ENCODE peak calls at places on chromosomes 7 and 10, in five cellular contexts. One of them, this sample, is unnamed.

GRCh38 chr7:158094671-158095256 is 492.9 kb downstream of the PTPRN2 start:
- DNase-seq in NCI-H146: no peak
- DNase-seq in head of caudate nucleus: no peak
- DNase-seq in activated T-helper 1 cell treated with anti-CD3 and anti-CD28 coated beads, Interleukin-12 subunit alpha, Interleukin-12 subunit beta, Interleukin-2, Interleukin-4 antibody, amounts not matched to agents 30 ng/mL and 10 ng/mL and 1 ng/mL, durations not matched to agents 14 hours and 24 hours and 36 hours: no peak
- DNase-seq in NCI-H1105: no peak
- DNase-seq in this sample: no peak

GRCh38 chr7:18597759-18598158 is 102.2 kb downstream of the HDAC9 start:
- DNase-seq in NCI-H1105: no peak
- DNase-seq in NCI-H146: no peak
- DNase-seq in head of caudate nucleus: no peak
- DNase-seq in activated T-helper 1 cell treated with anti-CD3 and anti-CD28 coated beads, Interleukin-12 subunit alpha, Interleukin-12 subunit beta, Interleukin-2, Interleukin-4 antibody, amounts not matched to agents 30 ng/mL and 10 ng/mL and 1 ng/mL, durations not matched to agents 14 hours and 24 hours and 36 hours: no peak
- DNase-seq in this sample: no peak

GRCh38 chr7:50346548-50347497 is 42.3 kb downstream of the IKZF1 start:
- DNase-seq in activated T-helper 1 cell treated with anti-CD3 and anti-CD28 coated beads, Interleukin-12 subunit alpha, Interleukin-12 subunit beta, Interleukin-2, Interleukin-4 antibody, amounts not matched to agents 30 ng/mL and 10 ng/mL and 1 ng/mL, durations not matched to agents 14 hours and 24 hours and 36 hours: no peak
- DNase-seq in NCI-H146: peak
- DNase-seq in NCI-H1105: no peak
- DNase-seq in head of caudate nucleus: no peak
- DNase-seq in this sample: peak

GRCh38 chr7:34131371-34131770 is 226.0 kb downstream of the BMPER start:
- DNase-seq in NCI-H146: no peak
- DNase-seq in activated T-helper 1 cell treated with anti-CD3 and anti-CD28 coated beads, Interleukin-12 subunit alpha, Interleukin-12 subunit beta, Interleukin-2, Interleukin-4 antibody, amounts not matched to agents 30 ng/mL and 10 ng/mL and 1 ng/mL, durations not matched to agents 14 hours and 24 hours and 36 hours: no peak
- DNase-seq in NCI-H1105: no peak
- DNase-seq in head of caudate nucleus: no peak
- DNase-seq in this sample: no peak

GRCh38 chr7:25009271-25009670 is 29.3 kb upstream of the OSBPL3 start:
- DNase-seq in head of caudate nucleus: no peak
- DNase-seq in NCI-H1105: no peak
- DNase-seq in NCI-H146: no peak
- DNase-seq in activated T-helper 1 cell treated with anti-CD3 and anti-CD28 coated beads, Interleukin-12 subunit alpha, Interleukin-12 subunit beta, Interleukin-2, Interleukin-4 antibody, amounts not matched to agents 30 ng/mL and 10 ng/mL and 1 ng/mL, durations not matched to agents 14 hours and 24 hours and 36 hours: no peak
- DNase-seq in this sample: peak

GRCh38 chr7:43764807-43765491 is 6.5 kb downstream of the BLVRA start:
- DNase-seq in activated T-helper 1 cell treated with anti-CD3 and anti-CD28 coated beads, Interleukin-12 subunit alpha, Interleukin-12 subunit beta, Interleukin-2, Interleukin-4 antibody, amounts not matched to agents 30 ng/mL and 10 ng/mL and 1 ng/mL, durations not matched to agents 14 hours and 24 hours and 36 hours: no peak
- DNase-seq in NCI-H146: no peak
- DNase-seq in NCI-H1105: no peak
- DNase-seq in head of caudate nucleus: no peak
- DNase-seq in this sample: peak

GRCh38 chr10:79111427-79111826 is 42.7 kb downstream of the ZMIZ1 start:
- DNase-seq in activated T-helper 1 cell treated with anti-CD3 and anti-CD28 coated beads, Interleukin-12 subunit alpha, Interleukin-12 subunit beta, Interleukin-2, Interleukin-4 antibody, amounts not matched to agents 30 ng/mL and 10 ng/mL and 1 ng/mL, durations not matched to agents 14 hours and 24 hours and 36 hours: no peak
- DNase-seq in NCI-H146: no peak
- DNase-seq in head of caudate nucleus: no peak
- DNase-seq in NCI-H1105: no peak
- DNase-seq in this sample: no peak

GRCh38 chr7:82257118-82257695 is 186.4 kb downstream of the CACNA2D1 start:
- DNase-seq in NCI-H146: peak
- DNase-seq in activated T-helper 1 cell treated with anti-CD3 and anti-CD28 coated beads, Interleukin-12 subunit alpha, Interleukin-12 subunit beta, Interleukin-2, Interleukin-4 antibody, amounts not matched to agents 30 ng/mL and 10 ng/mL and 1 ng/mL, durations not matched to agents 14 hours and 24 hours and 36 hours: no peak
- DNase-seq in head of caudate nucleus: peak
- DNase-seq in NCI-H1105: peak
- DNase-seq in this sample: no peak

GRCh38 chr7:111736475-111736874 is 174.2 kb upstream of the IMMP2L start:
- DNase-seq in activated T-helper 1 cell treated with anti-CD3 and anti-CD28 coated beads, Interleukin-12 subunit alpha, Interleukin-12 subunit beta, Interleukin-2, Interleukin-4 antibody, amounts not matched to agents 30 ng/mL and 10 ng/mL and 1 ng/mL, durations not matched to agents 14 hours and 24 hours and 36 hours: no peak
- DNase-seq in NCI-H146: no peak
- DNase-seq in head of caudate nucleus: no peak
- DNase-seq in NCI-H1105: no peak
- DNase-seq in this sample: peak

GRCh38 chr10:3548702-3549101 is 236.3 kb downstream of the KLF6 start:
- DNase-seq in NCI-H146: no peak
- DNase-seq in head of caudate nucleus: no peak
- DNase-seq in activated T-helper 1 cell treated with anti-CD3 and anti-CD28 coated beads, Interleukin-12 subunit alpha, Interleukin-12 subunit beta, Interleukin-2, Interleukin-4 antibody, amounts not matched to agents 30 ng/mL and 10 ng/mL and 1 ng/mL, durations not matched to agents 14 hours and 24 hours and 36 hours: no peak
- DNase-seq in NCI-H1105: no peak
- DNase-seq in this sample: peak

GRCh38 chr10:490891-491571 is 198.4 kb downstream of the DIP2C start:
- DNase-seq in NCI-H146: no peak
- DNase-seq in NCI-H1105: no peak
- DNase-seq in head of caudate nucleus: peak
- DNase-seq in activated T-helper 1 cell treated with anti-CD3 and anti-CD28 coated beads, Interleukin-12 subunit alpha, Interleukin-12 subunit beta, Interleukin-2, Interleukin-4 antibody, amounts not matched to agents 30 ng/mL and 10 ng/mL and 1 ng/mL, durations not matched to agents 14 hours and 24 hours and 36 hours: no peak
- DNase-seq in this sample: peak

GRCh38 chr10:10520391-10521385 is 497.0 kb upstream of the CELF2 start:
- DNase-seq in NCI-H146: peak
- DNase-seq in activated T-helper 1 cell treated with anti-CD3 and anti-CD28 coated beads, Interleukin-12 subunit alpha, Interleukin-12 subunit beta, Interleukin-2, Interleukin-4 antibody, amounts not matched to agents 30 ng/mL and 10 ng/mL and 1 ng/mL, durations not matched to agents 14 hours and 24 hours and 36 hours: no peak
- DNase-seq in NCI-H1105: no peak
- DNase-seq in head of caudate nucleus: peak
- DNase-seq in this sample: no peak

GRCh38 chr7:95269640-95270039 is 54.7 kb downstream of the PON1 start:
- DNase-seq in activated T-helper 1 cell treated with anti-CD3 and anti-CD28 coated beads, Interleukin-12 subunit alpha, Interleukin-12 subunit beta, Interleukin-2, Interleukin-4 antibody, amounts not matched to agents 30 ng/mL and 10 ng/mL and 1 ng/mL, durations not matched to agents 14 hours and 24 hours and 36 hours: no peak
- DNase-seq in head of caudate nucleus: no peak
- DNase-seq in NCI-H146: no peak
- DNase-seq in NCI-H1105: no peak
- DNase-seq in this sample: no peak

GRCh38 chr7:66741706-66742053 is 1.1 kb downstream of the RABGEF1 start:
- DNase-seq in head of caudate nucleus: no peak
- DNase-seq in activated T-helper 1 cell treated with anti-CD3 and anti-CD28 coated beads, Interleukin-12 subunit alpha, Interleukin-12 subunit beta, Interleukin-2, Interleukin-4 antibody, amounts not matched to agents 30 ng/mL and 10 ng/mL and 1 ng/mL, durations not matched to agents 14 hours and 24 hours and 36 hours: no peak
- DNase-seq in NCI-H146: no peak
- DNase-seq in NCI-H1105: no peak
- DNase-seq in this sample: no peak

GRCh38 chr7:139505563-139505962 is 17.9 kb upstream of the CLEC2L start:
- DNase-seq in activated T-helper 1 cell treated with anti-CD3 and anti-CD28 coated beads, Interleukin-12 subunit alpha, Interleukin-12 subunit beta, Interleukin-2, Interleukin-4 antibody, amounts not matched to agents 30 ng/mL and 10 ng/mL and 1 ng/mL, durations not matched to agents 14 hours and 24 hours and 36 hours: no peak
- DNase-seq in head of caudate nucleus: no peak
- DNase-seq in NCI-H1105: no peak
- DNase-seq in NCI-H146: no peak
- DNase-seq in this sample: no peak

GRCh38 chr7:91922857-91923256 is 17.8 kb upstream of the AKAP9 start:
- DNase-seq in head of caudate nucleus: no peak
- DNase-seq in NCI-H146: no peak
- DNase-seq in NCI-H1105: no peak
- DNase-seq in activated T-helper 1 cell treated with anti-CD3 and anti-CD28 coated beads, Interleukin-12 subunit alpha, Interleukin-12 subunit beta, Interleukin-2, Interleukin-4 antibody, amounts not matched to agents 30 ng/mL and 10 ng/mL and 1 ng/mL, durations not matched to agents 14 hours and 24 hours and 36 hours: no peak
- DNase-seq in this sample: no peak

GRCh38 chr10:21525367-21526183 is at the start of gene SKIDA1:
- DNase-seq in activated T-helper 1 cell treated with anti-CD3 and anti-CD28 coated beads, Interleukin-12 subunit alpha, Interleukin-12 subunit beta, Interleukin-2, Interleukin-4 antibody, amounts not matched to agents 30 ng/mL and 10 ng/mL and 1 ng/mL, durations not matched to agents 14 hours and 24 hours and 36 hours: peak
- DNase-seq in NCI-H1105: peak
- DNase-seq in NCI-H146: peak
- DNase-seq in head of caudate nucleus: peak
- DNase-seq in this sample: peak

GRCh38 chr7:82327898-82328297 is 115.7 kb downstream of the CACNA2D1 start:
- DNase-seq in NCI-H1105: no peak
- DNase-seq in head of caudate nucleus: no peak
- DNase-seq in activated T-helper 1 cell treated with anti-CD3 and anti-CD28 coated beads, Interleukin-12 subunit alpha, Interleukin-12 subunit beta, Interleukin-2, Interleukin-4 antibody, amounts not matched to agents 30 ng/mL and 10 ng/mL and 1 ng/mL, durations not matched to agents 14 hours and 24 hours and 36 hours: no peak
- DNase-seq in NCI-H146: no peak
- DNase-seq in this sample: no peak

GRCh38 chr7:139034855-139035587 is 821 bp downstream of the ZC3HAV1L start:
- DNase-seq in activated T-helper 1 cell treated with anti-CD3 and anti-CD28 coated beads, Interleukin-12 subunit alpha, Interleukin-12 subunit beta, Interleukin-2, Interleukin-4 antibody, amounts not matched to agents 30 ng/mL and 10 ng/mL and 1 ng/mL, durations not matched to agents 14 hours and 24 hours and 36 hours: peak
- DNase-seq in head of caudate nucleus: peak
- DNase-seq in NCI-H1105: peak
- DNase-seq in NCI-H146: peak
- DNase-seq in this sample: peak

GRCh38 chr7:151109094-151110048 is 23.1 kb downstream of the AGAP3 start:
- DNase-seq in activated T-helper 1 cell treated with anti-CD3 and anti-CD28 coated beads, Interleukin-12 subunit alpha, Interleukin-12 subunit beta, Interleukin-2, Interleukin-4 antibody, amounts not matched to agents 30 ng/mL and 10 ng/mL and 1 ng/mL, durations not matched to agents 14 hours and 24 hours and 36 hours: no peak
- DNase-seq in NCI-H146: no peak
- DNase-seq in head of caudate nucleus: no peak
- DNase-seq in NCI-H1105: no peak
- DNase-seq in this sample: peak

GRCh38 chr10:119533473-119533872 is 9.0 kb downstream of the RGS10 start:
- DNase-seq in NCI-H146: no peak
- DNase-seq in activated T-helper 1 cell treated with anti-CD3 and anti-CD28 coated beads, Interleukin-12 subunit alpha, Interleukin-12 subunit beta, Interleukin-2, Interleukin-4 antibody, amounts not matched to agents 30 ng/mL and 10 ng/mL and 1 ng/mL, durations not matched to agents 14 hours and 24 hours and 36 hours: no peak
- DNase-seq in NCI-H1105: no peak
- DNase-seq in head of caudate nucleus: no peak
- DNase-seq in this sample: no peak

This sample was measured in adipocyte.